ENCODE peak calls at places on chromosomes 2 and 18, in four cellular contexts. Q, Y, U and X are unnamed samples.
A peak's percentile ranks its signal among the peaks of the same experiment; 100 is the strongest.

GRCh38 chr2:116545611-116546010 is 1268.9 kb upstream of the DDX18 start:
- DNase-seq in Q (no peak), Y (no peak), U (no peak), X (no peak)

GRCh38 chr2:149422337-149422990 is 92.1 kb downstream of the LYPD6 start:
- DNase-seq in Q (no peak), Y (no peak), U (peak; percentile 15), X (no peak)

GRCh38 chr18:67483237-67483636 is 33.3 kb downstream of the DSEL start:
- DNase-seq in Q (no peak), Y (peak; percentile 12), U (peak; percentile 11), X (no peak)

GRCh38 chr2:176642074-176642473 is 372.8 kb downstream of the MTX2 start:
- DNase-seq in Q (no peak), Y (no peak), U (no peak), X (no peak)

GRCh38 chr18:63953811-63954210 is 4.7 kb downstream of the HMSD start:
- DNase-seq in Q (no peak), Y (no peak), U (no peak), X (no peak)

GRCh38 chr2:636649-637405 is 40.4 kb downstream of the TMEM18 start:
- DNase-seq in Q (peak; percentile 49), Y (peak; percentile 82), U (peak; percentile 53), X (peak; percentile 80)

GRCh38 chr2:10658041-10658913 is 31.5 kb downstream of the NOL10 start:
- DNase-seq in Q (no peak), Y (no peak), U (no peak), X (no peak)

GRCh38 chr2:84452624-84453023 is 6.5 kb downstream of the SUCLG1 start:
- DNase-seq in Q (no peak), Y (no peak), U (no peak), X (no peak)

GRCh38 chr2:151619337-151619989 is 114.8 kb downstream of the NEB start:
- DNase-seq in Q (peak; percentile 59), Y (no peak), U (peak; percentile 97), X (no peak)

GRCh38 chr2:164620873-164621760 is at the start of gene GRB14:
- DNase-seq in Q (peak; percentile 32), Y (peak; percentile 72), U (peak; percentile 34), X (peak; percentile 83)

GRCh38 chr2:189318761-189319160 is 122.5 kb upstream of the WDR75 start:
- DNase-seq in Q (no peak), Y (no peak), U (no peak), X (no peak)

GRCh38 chr2:204705243-204705971 is 160.1 kb downstream of the PARD3B start:
- DNase-seq in Q (no peak), Y (no peak), U (no peak), X (no peak)

GRCh38 chr2:157236404-157236803 is 21.1 kb upstream of the GALNT5 start:
- DNase-seq in Q (no peak), Y (no peak), U (no peak), X (no peak)

GRCh38 chr2:69615078-69615630 is 28.4 kb downstream of the AAK1 start:
- DNase-seq in Q (peak; percentile 10), Y (no peak), U (no peak), X (no peak)

GRCh38 chr2:169653636-169654035 is 40.6 kb downstream of the CFAP210 start:
- DNase-seq in Q (no peak), Y (no peak), U (no peak), X (no peak)

GRCh38 chr2:113175101-113175628 is 1.4 kb downstream of the PSD4 start:
- DNase-seq in Q (no peak), Y (no peak), U (no peak), X (no peak)

GRCh38 chr2:66364495-66364992 is 70.4 kb upstream of the MEIS1 start:
- DNase-seq in Q (no peak), Y (no peak), U (no peak), X (no peak)

GRCh38 chr2:68934021-68934420 is 18.7 kb downstream of the GKN2 start:
- DNase-seq in Q (no peak), Y (no peak), U (no peak), X (no peak)

GRCh38 chr18:35713545-35713944 is 132.0 kb downstream of the GALNT1 start:
- DNase-seq in Q (no peak), Y (no peak), U (peak; percentile 92), X (no peak)

GRCh38 chr18:53799134-53799533 is 425.3 kb downstream of the MBD2 start:
- DNase-seq in Q (no peak), Y (no peak), U (no peak), X (no peak)

GRCh38 chr2:6069354-6069753 is 377.2 kb downstream of the SOX11 start:
- DNase-seq in Q (no peak), Y (peak; percentile 32), U (no peak), X (no peak)

DNA sequence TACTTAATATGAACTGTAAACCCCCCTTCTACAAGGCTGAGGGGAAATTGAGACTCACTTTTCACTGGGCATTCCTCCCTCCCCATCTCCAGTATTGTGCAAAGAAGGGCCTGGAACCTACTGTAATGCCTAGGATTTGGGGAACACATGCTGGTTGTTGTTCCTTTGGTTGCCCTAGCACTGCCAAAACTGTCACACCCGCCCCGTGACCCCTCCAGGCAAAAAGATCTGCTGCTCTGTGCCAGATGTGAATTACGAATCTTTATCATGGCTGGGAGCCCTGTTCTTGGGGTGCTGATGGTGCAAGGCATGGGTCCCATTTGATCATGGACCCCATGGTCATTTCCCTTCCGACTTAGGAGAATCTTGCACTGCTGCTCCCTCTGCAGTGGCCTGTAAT is 95.4 kb downstream of the CABLES1 start:
- DNase-seq in Q (no peak), Y (no peak), U (no peak), X (no peak)
- H3K4me1 ChIP-seq in Q (peaks cover 21% of the 10 kb centered on the region), Y (peaks cover 20% of the 10 kb centered on the region), U (peaks cover 58% of the 10 kb centered on the region), X (no peaks in the 10 kb centered on the region)

DNA sequence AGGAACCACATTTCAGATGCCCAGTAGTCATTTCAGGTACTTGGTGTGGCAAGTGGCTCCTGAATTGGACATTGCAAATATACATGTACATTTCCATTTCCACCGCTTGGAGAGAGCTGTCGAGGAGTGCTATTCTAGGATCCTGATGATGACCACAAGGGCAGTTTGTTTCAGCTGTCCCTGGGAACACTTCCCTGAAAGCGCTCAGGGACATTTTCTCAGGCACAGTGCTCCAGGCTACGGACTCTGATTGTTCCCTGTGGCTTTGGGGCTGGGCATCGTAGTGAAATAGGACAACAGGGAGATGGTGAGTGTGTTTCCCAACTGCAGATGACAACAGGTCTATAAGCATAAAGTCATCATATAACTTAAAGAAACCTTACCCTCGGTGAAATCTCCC is 3.1 kb downstream of the DBI start:
- DNase-seq in Q (no peak), Y (no peak), U (no peak), X (no peak)
- TF ChIP-seq CTCF in Q (no peak), Y (no peak), U (no peak), X (no peak)

DNA sequence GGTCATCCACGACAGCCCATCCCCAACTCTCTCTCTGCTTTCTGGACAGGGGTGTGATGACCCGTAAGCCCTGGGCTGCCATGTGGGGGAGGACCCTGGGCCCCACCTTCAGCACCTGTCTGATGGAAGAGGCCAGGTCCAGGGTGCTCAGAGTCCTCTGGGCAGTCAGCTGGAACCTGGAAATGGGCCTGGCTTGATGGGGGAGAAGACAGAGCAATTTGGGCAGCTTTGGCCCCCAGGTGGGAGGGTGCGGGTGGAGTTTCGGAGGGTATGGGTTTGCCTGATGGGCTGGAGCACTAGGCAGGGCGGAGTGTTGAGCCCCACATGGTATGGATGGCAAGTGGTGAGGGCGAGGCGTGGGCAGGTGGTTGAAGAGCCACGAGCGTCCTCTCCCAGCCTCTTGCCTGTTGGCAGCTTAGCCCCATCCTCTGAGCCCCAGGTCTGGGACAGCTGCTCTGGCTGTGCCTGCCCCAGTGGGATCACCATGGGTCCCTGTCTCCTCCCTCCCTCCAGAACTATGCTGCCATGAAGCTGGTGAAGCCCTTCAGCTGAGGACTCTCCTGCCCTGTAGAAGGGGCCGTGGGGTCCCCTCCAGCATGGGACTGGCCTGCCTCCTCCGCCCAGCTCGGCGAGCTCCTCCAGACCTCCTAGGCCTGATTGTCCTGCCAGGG is 232.7 kb downstream of the DYSF start:
- DNase-seq in Q (no peak), Y (no peak), U (no peak), X (peak; percentile 34)
- H3K4me1 ChIP-seq in Q (no peaks in the 10 kb centered on the region), Y (peaks cover 5% of the 10 kb centered on the region), U (no peaks in the 10 kb centered on the region), X (no peaks in the 10 kb centered on the region)

DNA sequence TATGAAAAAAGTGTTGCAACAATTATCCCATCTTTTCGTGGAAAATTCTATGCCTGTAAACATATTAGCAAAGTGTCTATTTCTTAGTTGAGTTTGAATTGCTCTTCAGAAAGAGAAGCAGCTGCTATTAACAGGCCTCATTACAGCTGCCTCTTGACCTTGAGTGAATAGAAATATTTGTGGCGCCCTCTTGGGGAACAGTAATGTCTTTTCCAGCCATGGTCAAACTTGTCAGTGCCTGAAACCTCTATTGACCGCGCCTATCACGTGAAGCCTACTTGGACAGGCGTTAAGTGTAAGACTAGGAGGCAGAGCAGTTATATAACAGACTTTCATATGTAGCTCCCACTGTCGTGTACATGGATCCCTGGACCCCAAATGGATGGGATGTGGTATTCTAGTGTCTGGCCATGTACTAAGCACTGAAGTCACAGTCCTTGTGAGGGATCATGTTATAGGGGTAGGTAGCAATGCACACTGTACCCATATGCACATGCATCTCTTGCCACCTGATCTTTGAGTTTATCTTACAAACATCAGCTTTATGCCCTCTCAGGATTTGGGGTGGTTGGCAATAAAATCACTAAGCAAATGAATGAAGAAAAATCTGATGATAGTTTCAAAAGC is 245.0 kb downstream of the PTGR3 start:
- DNase-seq in Q (peak; percentile 48), Y (peak; percentile 13), U (peak; percentile 62), X (peak; percentile 38)
- TF ChIP-seq CTCF in Q (peak; percentile 51), Y (peak; percentile 31), U (peak; percentile 19), X (no peak)

GRCh38 chr18:48777737-48778111 is 173.0 kb downstream of the SMAD7 start:
- DNase-seq in Q (peak; percentile 30), Y (no peak), U (no peak), X (no peak)
- H3K4me1 ChIP-seq in Q (peaks cover 50% of the 10 kb centered on the region), Y (peaks cover 17% of the 10 kb centered on the region), U (peaks cover 22% of the 10 kb centered on the region), X (peaks cover 3% of the 10 kb centered on the region)

GRCh38 chr2:57450170-57450569 is 596.4 kb upstream of the VRK2 start:
- DNase-seq in Q (no peak), Y (no peak), U (no peak), X (no peak)

GRCh38 chr2:57448816-57449215 is 597.8 kb upstream of the VRK2 start:
- DNase-seq in Q (no peak), Y (no peak), U (no peak), X (no peak)

DNA sequence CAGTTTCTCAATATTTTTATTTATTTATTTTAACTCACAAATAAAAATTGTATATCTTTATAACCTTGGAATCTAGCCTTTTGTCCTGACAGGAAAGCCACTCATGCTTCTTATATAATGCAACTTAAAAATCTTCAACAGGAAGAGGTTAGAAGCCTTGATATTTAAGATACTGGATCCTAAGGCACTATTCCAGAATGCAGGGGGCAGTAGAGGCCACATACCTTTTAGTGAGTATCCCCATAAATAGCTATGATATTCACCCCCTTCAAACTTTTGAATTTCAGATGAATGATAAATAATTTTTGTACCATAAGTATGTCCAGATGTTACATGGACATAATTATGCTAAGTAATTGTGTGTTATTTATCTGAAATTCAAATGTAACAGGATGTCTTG is 592.7 kb upstream of the VRK2 start:
- DNase-seq in Q (no peak), Y (peak; percentile 7), U (no peak), X (no peak)
- TF ChIP-seq CTCF in Q (no peak), Y (peak; percentile 48), U (no peak), X (no peak)

DNA sequence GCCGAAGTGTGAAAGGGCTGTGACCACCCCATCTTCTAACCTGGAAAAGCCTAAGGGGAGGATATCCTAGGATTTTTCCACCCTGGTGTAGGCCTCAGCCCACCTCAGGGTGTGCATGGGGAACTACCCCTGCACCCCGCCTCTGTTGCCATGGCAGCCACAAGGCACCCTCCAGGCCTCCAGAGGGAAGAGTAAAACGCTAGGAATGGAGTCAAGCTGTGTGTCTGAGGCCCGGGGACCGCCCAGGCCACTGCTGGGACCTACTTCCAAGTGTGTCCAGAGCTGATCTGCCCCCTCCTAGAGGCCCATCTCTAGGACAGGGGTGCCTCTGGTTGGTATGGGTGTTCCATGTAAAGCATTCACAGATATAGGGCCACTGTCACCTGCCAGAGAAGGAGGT is 86.7 kb downstream of the PLB1 start:
- DNase-seq in Q (no peak), Y (no peak), U (no peak), X (no peak)
- H3K4me1 ChIP-seq in Q (peaks cover 14% of the 10 kb centered on the region), Y (no peaks in the 10 kb centered on the region), U (peaks cover 18% of the 10 kb centered on the region), X (no peaks in the 10 kb centered on the region)

GRCh38 chr18:3852321-3852720 is 402.3 kb downstream of the TGIF1 start:
- DNase-seq in Q (no peak), Y (no peak), U (no peak), X (no peak)
- TF ChIP-seq CTCF in Q (no peak), Y (peak; percentile 10), U (no peak), X (no peak)